ENCODE peak calls at places on chromosomes 16 and 17, in ten cellular contexts. T is NCI-H748 treated with DMSO at 0.1 percent for 48 hours; E is lung; H is NCI-H2081; U is psoas muscle; F is GM19239; V is GM20000; A is Kasumi-1; B is stimulated activated CD8-positive, alpha-beta memory T cell treated with anti-CD3 and anti-CD28 coated beads, Interleukin-15, amount 100 ng/mL, for 4 hours; Y is mesenteric fat pad. J is an unnamed sample.

GRCh38 chr17:38746893-38747384 is 1.2 kb downstream of the PCGF2 start:
- DNase-seq in B (no peak), F (no peak), V (no peak), T (no peak), H (no peak), U (no peak), E (no peak), Y (no peak), A (no peak), J (peak)

GRCh38 chr17:3911271-3912053 is 4.8 kb downstream of the P2RX1 start:
- DNase-seq in A (no peak), E (no peak), F (peak), B (peak), Y (no peak), T (no peak), H (no peak), U (peak), V (peak), J (peak)

GRCh38 chr17:16911141-16911937 is 60.6 kb downstream of the TNFRSF13B start:
- DNase-seq in H (no peak), U (no peak), Y (peak), T (no peak), A (no peak), V (no peak), B (no peak), F (no peak), E (no peak), J (peak)

GRCh38 chr16:10076037-10076436 is 106.2 kb downstream of the GRIN2A start:
- DNase-seq in B (no peak), H (no peak), E (no peak), V (no peak), Y (no peak), T (no peak), F (no peak), U (no peak), A (no peak), J (no peak)

GRCh38 chr17:8430966-8431365 is 4.7 kb upstream of the NDEL1 start:
- DNase-seq in H (no peak), V (no peak), T (no peak), E (peak), A (no peak), B (no peak), U (peak), Y (no peak), F (no peak), J (no peak)

GRCh38 chr17:78208486-78208885 is 5.6 kb upstream of the BIRC5 start:
- DNase-seq in E (no peak), U (no peak), H (no peak), F (no peak), B (no peak), Y (no peak), T (no peak), V (no peak), A (no peak), J (no peak)

GRCh38 chr16:24737391-24737871 is 8.0 kb downstream of the TNRC6A start:
- DNase-seq in E (no peak), V (no peak), H (no peak), A (no peak), U (no peak), F (no peak), B (no peak), Y (no peak), T (no peak), J (no peak)

GRCh38 chr17:34917381-34917780 is 43.9 kb downstream of the CCT6B start:
- DNase-seq in T (no peak), Y (no peak), B (no peak), U (no peak), V (no peak), H (no peak), A (no peak), F (no peak), E (no peak), J (no peak)

GRCh38 chr17:73621685-73622084 is 22.6 kb downstream of the SDK2 start:
- DNase-seq in A (no peak), E (no peak), V (no peak), T (no peak), F (no peak), H (no peak), Y (no peak), B (no peak), U (no peak), J (no peak)

GRCh38 chr16:15509051-15509592 is 74.7 kb downstream of the BMERB1 start:
- DNase-seq in A (no peak), F (no peak), U (no peak), E (no peak), T (no peak), H (no peak), B (no peak), V (no peak), Y (no peak), J (no peak)

GRCh38 chr17:45022655-45023339 is 28.6 kb downstream of the DCAKD start:
- DNase-seq in H (no peak), T (no peak), E (no peak), F (no peak), U (no peak), V (no peak), Y (no peak), B (no peak), A (no peak), J (peak)

GRCh38 chr17:82200135-82200534 is 12.5 kb downstream of the CCDC57 start:
- DNase-seq in A (no peak), H (no peak), B (no peak), Y (no peak), V (no peak), U (no peak), T (no peak), E (no peak), F (no peak), J (no peak)

GRCh38 chr16:81836279-81837054 is 57.4 kb downstream of the PLCG2 start:
- DNase-seq in B (no peak), Y (no peak), F (no peak), V (peak), T (no peak), A (no peak), E (no peak), H (no peak), U (no peak), J (peak)

GRCh38 chr16:11299865-11300559 is 18.9 kb upstream of the PRM1 start:
- DNase-seq in U (no peak), T (no peak), E (no peak), A (no peak), H (no peak), Y (no peak), F (no peak), B (no peak), V (no peak), J (no peak)

GRCh38 chr16:47492428-47493357 is 31.6 kb downstream of the PHKB start:
- DNase-seq in U (peak), V (peak), A (peak), H (no peak), B (no peak), F (no peak), T (no peak), Y (no peak), E (peak), J (peak)

GRCh38 chr16:31181102-31181830 is 1.3 kb downstream of the FUS start:
- DNase-seq in E (peak), A (no peak), T (no peak), U (peak), V (no peak), B (no peak), F (no peak), Y (no peak), H (peak), J (peak)

GRCh38 chr17:63419949-63420867 is 25.9 kb downstream of the CYB561 start:
- DNase-seq in E (no peak), V (no peak), B (no peak), F (no peak), U (no peak), H (no peak), Y (no peak), T (no peak), A (no peak), J (no peak)

GRCh38 chr16:17921357-17921978 is 415.1 kb downstream of the NPIPA8 start:
- DNase-seq in Y (no peak), H (peak), B (no peak), T (no peak), U (no peak), A (peak), V (peak), E (no peak), F (peak), J (peak)

GRCh38 chr17:61390479-61390791 is 9.2 kb upstream of the TBX2 start:
- DNase-seq in V (no peak), A (no peak), H (no peak), U (no peak), F (no peak), E (no peak), B (no peak), Y (no peak), T (no peak), J (no peak)

GRCh38 chr17:16443390-16444257 is 28.3 kb downstream of the TRPV2 start:
- DNase-seq in E (no peak), T (no peak), H (no peak), U (no peak), F (no peak), B (no peak), A (no peak), V (no peak), Y (no peak), J (peak)

GRCh38 chr17:13384626-13385025 is 217.1 kb downstream of the HS3ST3A1 start:
- DNase-seq in Y (no peak), A (no peak), B (no peak), F (no peak), T (no peak), V (no peak), H (no peak), U (no peak), E (no peak), J (no peak)

J was measured in Karpas-422.